ENCODE peak calls at places on chromosomes 11 and 22, in four cellular contexts. One of them, this sample, is unnamed.
A peak's percentile ranks its signal among the peaks of the same experiment; 100 is the strongest.

GRCh38 chr22:32328306-32329201 is 29.1 kb upstream of the RFPL3 start:
- DNase-seq in hepatocyte: no peak
- DNase-seq in neural progenitor cell: no peak
- DNase-seq in GM12878: no peak
- DNase-seq in this sample: no peak

GRCh38 chr11:48193876-48194275 is 22.7 kb upstream of the OR4B1 start:
- DNase-seq in hepatocyte: no peak
- DNase-seq in neural progenitor cell: no peak
- DNase-seq in GM12878: no peak
- DNase-seq in this sample: no peak

GRCh38 chr11:102878595-102878994 is 3.8 kb upstream of the MMP12 start:
- DNase-seq in hepatocyte: no peak
- DNase-seq in neural progenitor cell: no peak
- DNase-seq in GM12878: no peak
- DNase-seq in this sample: no peak

GRCh38 chr11:13669544-13670488 is 1.3 kb downstream of the FAR1 start:
- DNase-seq in hepatocyte: no peak
- DNase-seq in neural progenitor cell: no peak
- DNase-seq in GM12878: no peak
- DNase-seq in this sample: no peak

GRCh38 chr11:79809487-79809886 is 368.7 kb upstream of the TENM4 start:
- DNase-seq in hepatocyte: peak; percentile 10
- DNase-seq in neural progenitor cell: no peak
- DNase-seq in GM12878: no peak
- DNase-seq in this sample: no peak

GRCh38 chr11:121869478-121869877 is 246.5 kb downstream of the BLID start:
- DNase-seq in hepatocyte: no peak
- DNase-seq in neural progenitor cell: no peak
- DNase-seq in GM12878: no peak
- DNase-seq in this sample: no peak

GRCh38 chr11:128474036-128474874 is 113.1 kb downstream of the ETS1 start:
- DNase-seq in hepatocyte: no peak
- DNase-seq in neural progenitor cell: peak; percentile 54
- DNase-seq in GM12878: no peak
- DNase-seq in this sample: no peak

GRCh38 chr11:118084247-118084646 is 2.5 kb downstream of the SMIM35 start:
- DNase-seq in hepatocyte: peak; percentile 71
- DNase-seq in neural progenitor cell: no peak
- DNase-seq in GM12878: peak; percentile 4
- DNase-seq in this sample: no peak

GRCh38 chr22:41092847-41093371 is 517 bp downstream of the EP300 start:
- DNase-seq in hepatocyte: peak; percentile 40
- DNase-seq in neural progenitor cell: peak; percentile 58
- DNase-seq in GM12878: no peak
- DNase-seq in this sample: peak; percentile 48

GRCh38 chr22:31084811-31085492 is 3.8 kb downstream of the SMTN start:
- DNase-seq in hepatocyte: peak; percentile 93
- DNase-seq in neural progenitor cell: peak; percentile 90
- DNase-seq in GM12878: peak; percentile 43
- DNase-seq in this sample: peak; percentile 88

GRCh38 chr11:93741094-93741881 is at the start of the genes C11orf54 and TAF1D:
- DNase-seq in hepatocyte: peak; percentile 99
- DNase-seq in neural progenitor cell: peak; percentile 99
- DNase-seq in GM12878: peak; percentile 93
- DNase-seq in this sample: peak; percentile 100

GRCh38 chr22:39349506-39349966 is 255 bp upstream of the SYNGR1 start:
- DNase-seq in hepatocyte: peak; percentile 81
- DNase-seq in neural progenitor cell: peak; percentile 88
- DNase-seq in GM12878: no peak
- DNase-seq in this sample: peak; percentile 65

GRCh38 chr11:7977251-7977917 is 9.8 kb upstream of the EIF3F start:
- DNase-seq in hepatocyte: no peak
- DNase-seq in neural progenitor cell: no peak
- DNase-seq in GM12878: no peak
- DNase-seq in this sample: no peak

GRCh38 chr11:17013548-17014320 is 480 bp downstream of the PLEKHA7 start:
- DNase-seq in hepatocyte: peak; percentile 67
- DNase-seq in neural progenitor cell: peak; percentile 62
- DNase-seq in GM12878: no peak
- DNase-seq in this sample: no peak

GRCh38 chr11:77100166-77101042 is 2.2 kb upstream of the OMP start:
- DNase-seq in hepatocyte: no peak
- DNase-seq in neural progenitor cell: no peak
- DNase-seq in GM12878: no peak
- DNase-seq in this sample: no peak

GRCh38 chr22:34878996-34879395 is 187.0 kb upstream of the ISX start:
- DNase-seq in hepatocyte: no peak
- DNase-seq in neural progenitor cell: no peak
- DNase-seq in GM12878: no peak
- DNase-seq in this sample: no peak

GRCh38 chr22:41401781-41402648 is 20.3 kb downstream of the TEF start:
- DNase-seq in hepatocyte: peak; percentile 50
- DNase-seq in neural progenitor cell: peak; percentile 37
- DNase-seq in GM12878: no peak
- DNase-seq in this sample: peak; percentile 94

GRCh38 chr22:32322986-32323385 is 34.7 kb upstream of the RFPL3 start:
- DNase-seq in hepatocyte: no peak
- DNase-seq in neural progenitor cell: no peak
- DNase-seq in GM12878: no peak
- DNase-seq in this sample: no peak

GRCh38 chr11:35584321-35584720 is 33.9 kb upstream of the FJX1 start:
- DNase-seq in hepatocyte: no peak
- DNase-seq in neural progenitor cell: no peak
- DNase-seq in GM12878: no peak
- DNase-seq in this sample: no peak

GRCh38 chr11:83158965-83159900 is 2.3 kb downstream of the PCF11 start:
- DNase-seq in hepatocyte: no peak
- DNase-seq in neural progenitor cell: no peak
- DNase-seq in GM12878: no peak
- DNase-seq in this sample: peak; percentile 7

GRCh38 chr11:75140269-75141138 is 10.4 kb upstream of the SLCO2B1 start:
- DNase-seq in hepatocyte: peak; percentile 75
- DNase-seq in neural progenitor cell: peak; percentile 69
- DNase-seq in GM12878: peak; percentile 12
- DNase-seq in this sample: peak; percentile 69

GRCh38 chr11:121553806-121554205 is 101.0 kb upstream of the SORL1-AS1 start:
- DNase-seq in hepatocyte: peak; percentile 92
- DNase-seq in neural progenitor cell: no peak
- DNase-seq in GM12878: no peak
- DNase-seq in this sample: no peak

GRCh38 chr11:133929401-133930052 is 27.2 kb downstream of the IGSF9B start:
- DNase-seq in hepatocyte: no peak
- DNase-seq in neural progenitor cell: no peak
- DNase-seq in GM12878: no peak
- DNase-seq in this sample: no peak

GRCh38 chr11:75383246-75383645 is 16.1 kb upstream of the RPS3 start:
- DNase-seq in hepatocyte: no peak
- DNase-seq in neural progenitor cell: no peak
- DNase-seq in GM12878: no peak
- DNase-seq in this sample: no peak

GRCh38 chr11:132987936-132988335 is 544.4 kb downstream of the OPCML start:
- DNase-seq in hepatocyte: no peak
- DNase-seq in neural progenitor cell: no peak
- DNase-seq in GM12878: no peak
- DNase-seq in this sample: no peak

GRCh38 chr22:24418786-24419479 is 8.5 kb upstream of the ADORA2A start:
- DNase-seq in hepatocyte: no peak
- DNase-seq in neural progenitor cell: no peak
- DNase-seq in GM12878: no peak
- DNase-seq in this sample: no peak

GRCh38 chr11:124079631-124080318 is 35.5 kb upstream of the VWA5A start:
- DNase-seq in hepatocyte: peak; percentile 20
- DNase-seq in neural progenitor cell: no peak
- DNase-seq in GM12878: no peak
- DNase-seq in this sample: no peak

GRCh38 chr22:39825661-39826102 is 67.9 kb downstream of the ENTHD1 start:
- DNase-seq in hepatocyte: no peak
- DNase-seq in neural progenitor cell: no peak
- DNase-seq in GM12878: peak; percentile 66
- DNase-seq in this sample: no peak

GRCh38 chr11:76162336-76163288 is 43.7 kb downstream of the WNT11 start:
- DNase-seq in hepatocyte: no peak
- DNase-seq in neural progenitor cell: no peak
- DNase-seq in GM12878: no peak
- DNase-seq in this sample: no peak

GRCh38 chr11:113192121-113192925 is 122.1 kb upstream of the TTC12 start:
- DNase-seq in hepatocyte: no peak
- DNase-seq in neural progenitor cell: peak; percentile 78
- DNase-seq in GM12878: no peak
- DNase-seq in this sample: no peak

GRCh38 chr11:112004389-112004788 is 20.8 kb upstream of the DLAT start:
- DNase-seq in hepatocyte: no peak
- DNase-seq in neural progenitor cell: no peak
- DNase-seq in GM12878: no peak
- DNase-seq in this sample: peak; percentile 47

GRCh38 chr11:15074206-15075161 is 1.1 kb downstream of the CALCB start:
- DNase-seq in hepatocyte: peak; percentile 92
- DNase-seq in neural progenitor cell: peak; percentile 95
- DNase-seq in GM12878: no peak
- DNase-seq in this sample: peak; percentile 86

GRCh38 chr11:76408171-76408965 is 27.2 kb downstream of the GVQW3 start:
- DNase-seq in hepatocyte: no peak
- DNase-seq in neural progenitor cell: no peak
- DNase-seq in GM12878: no peak
- DNase-seq in this sample: peak; percentile 83

GRCh38 chr11:70074701-70075100 is 3.4 kb upstream of the ANO1 start:
- DNase-seq in hepatocyte: no peak
- DNase-seq in neural progenitor cell: no peak
- DNase-seq in GM12878: no peak
- DNase-seq in this sample: no peak

GRCh38 chr11:70073188-70073817 is 4.8 kb upstream of the ANO1 start:
- DNase-seq in hepatocyte: no peak
- DNase-seq in neural progenitor cell: peak; percentile 62
- DNase-seq in GM12878: no peak
- DNase-seq in this sample: peak; percentile 28

GRCh38 chr11:70072471-70073187 is 5.5 kb upstream of the ANO1 start:
- DNase-seq in hepatocyte: no peak
- DNase-seq in neural progenitor cell: no peak
- DNase-seq in GM12878: no peak
- DNase-seq in this sample: no peak

GRCh38 chr11:70075836-70076235 is 2.3 kb upstream of the ANO1 start:
- DNase-seq in hepatocyte: no peak
- DNase-seq in neural progenitor cell: no peak
- DNase-seq in GM12878: no peak
- DNase-seq in this sample: no peak

DNA sequence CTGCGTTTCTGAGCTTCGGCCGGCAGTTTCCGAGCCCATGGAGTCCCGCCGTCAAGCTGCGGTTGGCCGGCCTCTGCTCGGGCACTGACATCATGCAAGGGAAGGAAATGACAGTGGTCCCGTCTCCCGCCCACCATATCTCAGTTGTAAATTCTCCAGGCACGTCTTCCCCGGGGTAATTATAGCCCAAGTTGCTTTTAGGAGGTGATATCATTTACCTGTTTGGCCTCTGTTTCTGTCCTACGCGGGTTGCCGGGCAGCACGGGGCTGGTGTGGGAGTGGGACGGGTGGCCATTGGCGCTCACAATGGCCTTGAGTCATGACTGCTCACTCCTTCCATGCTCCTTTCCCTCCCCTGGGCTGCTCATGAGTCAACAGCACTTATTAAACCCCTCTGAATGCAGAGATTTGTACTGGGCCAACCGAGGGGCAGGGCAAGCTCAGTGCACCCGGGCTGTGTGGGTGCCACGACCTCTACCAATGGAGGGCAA is 4.2 kb upstream of the ANO1 start:
- DNase-seq in hepatocyte: no peak
- DNase-seq in neural progenitor cell: no peak
- DNase-seq in GM12878: no peak
- DNase-seq in this sample: no peak
- TF ChIP-seq EZH2 in hepatocyte: no peak
- TF ChIP-seq EZH2 in neural progenitor cell: no peak
- TF ChIP-seq EZH2 in GM12878: no peak
- TF ChIP-seq EZH2 in this sample: no peak

GRCh38 chr11:46366260-46366659 is 15.2 kb upstream of the MDK start:
- DNase-seq in hepatocyte: no peak
- DNase-seq in neural progenitor cell: no peak
- DNase-seq in GM12878: no peak
- DNase-seq in this sample: no peak
- TF ChIP-seq CTCF in hepatocyte: no peak
- TF ChIP-seq CTCF in neural progenitor cell: no peak
- TF ChIP-seq CTCF in GM12878: no peak
- TF ChIP-seq CTCF in this sample: no peak

GRCh38 chr11:9757809-9758675 is 94.2 kb downstream of the SWAP70 start:
- DNase-seq in hepatocyte: peak; percentile 93
- DNase-seq in neural progenitor cell: peak; percentile 88
- DNase-seq in GM12878: no peak
- DNase-seq in this sample: peak; percentile 85

GRCh38 chr11:9755561-9755960 is 91.7 kb downstream of the SWAP70 start:
- DNase-seq in hepatocyte: no peak
- DNase-seq in neural progenitor cell: no peak
- DNase-seq in GM12878: no peak
- DNase-seq in this sample: no peak

GRCh38 chr11:9756878-9757277 is 93.0 kb downstream of the SWAP70 start:
- DNase-seq in hepatocyte: no peak
- DNase-seq in neural progenitor cell: no peak
- DNase-seq in GM12878: no peak
- DNase-seq in this sample: no peak

GRCh38 chr11:9754041-9754471 is 90.2 kb downstream of the SWAP70 start:
- DNase-seq in hepatocyte: no peak
- DNase-seq in neural progenitor cell: no peak
- DNase-seq in GM12878: no peak
- DNase-seq in this sample: no peak

DNA sequence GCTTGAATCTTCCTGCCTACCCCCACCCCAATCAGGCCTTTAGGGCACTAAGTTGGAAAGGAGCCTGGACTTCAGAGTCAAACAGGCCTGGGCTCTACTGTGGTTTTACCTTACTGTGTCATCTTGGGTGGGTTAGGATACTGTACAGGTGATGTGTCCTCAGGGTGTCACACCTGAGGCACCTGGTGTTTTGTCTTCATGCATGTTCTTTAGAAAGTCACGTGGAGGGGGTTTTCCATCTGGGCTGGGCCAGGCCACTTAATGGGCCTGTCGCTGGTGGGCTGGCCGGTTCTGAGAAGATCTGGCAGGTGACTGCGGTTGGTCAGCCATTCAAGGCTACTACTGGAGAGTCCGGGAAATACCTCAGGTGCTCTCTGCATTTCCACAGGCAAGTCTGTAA is 92.6 kb downstream of the SWAP70 start:
- DNase-seq in hepatocyte: no peak
- DNase-seq in neural progenitor cell: no peak
- DNase-seq in GM12878: no peak
- DNase-seq in this sample: no peak
- H3K4me1 ChIP-seq in hepatocyte: peaks cover 20% of the 10 kb centered on the region
- H3K4me1 ChIP-seq in neural progenitor cell: peaks cover 9% of the 10 kb centered on the region
- H3K4me1 ChIP-seq in GM12878: peaks cover 53% of the 10 kb centered on the region
- H3K4me1 ChIP-seq in this sample: peaks cover 24% of the 10 kb centered on the region

DNA sequence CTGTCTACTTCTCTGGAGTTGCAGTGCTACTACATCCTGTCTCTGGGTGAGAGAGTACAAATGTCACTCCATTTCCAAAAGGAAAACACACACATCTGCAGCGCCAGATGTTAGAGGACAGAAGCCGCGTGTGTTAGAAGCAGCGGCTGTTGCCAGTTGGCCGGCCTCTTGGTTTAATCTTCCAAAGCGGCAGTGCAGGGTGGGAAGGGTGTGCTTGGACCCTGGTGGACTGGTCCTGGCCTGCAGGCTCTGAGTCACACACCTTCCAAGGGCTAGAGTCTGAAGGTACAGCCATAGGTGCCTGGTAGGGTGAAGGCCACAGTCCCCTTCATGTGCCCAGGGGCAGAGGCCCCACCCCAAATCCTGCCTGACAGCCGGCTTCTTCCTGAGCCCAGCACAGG is 99.8 kb downstream of the CTTN start:
- DNase-seq in hepatocyte: no peak
- DNase-seq in neural progenitor cell: no peak
- DNase-seq in GM12878: no peak
- DNase-seq in this sample: no peak
- TF ChIP-seq EZH2 in hepatocyte: no peak
- TF ChIP-seq EZH2 in neural progenitor cell: no peak
- TF ChIP-seq EZH2 in GM12878: no peak
- TF ChIP-seq EZH2 in this sample: no peak

This sample was measured in A673.